ENCODE peak calls at places on chromosomes 11 and 22, in five cellular contexts. D is non-pigmented ciliary epithelial cell, X is adrenal gland, S is T-helper 2 cell, N is Karpas-422. G is an unnamed sample.

GRCh38 chr11:109371444-109372176 is 50.4 kb upstream of the C11orf87 start:
- DNase-seq in N (no peak), X (no peak), S (no peak), D (no peak), G (no peak)

GRCh38 chr11:34748036-34748435 is 127.1 kb downstream of the EHF start:
- DNase-seq in S (no peak), D (no peak), X (no peak), N (no peak), G (no peak)

GRCh38 chr11:69280994-69281393 is 13.0 kb upstream of the MYEOV start:
- DNase-seq in D (peak; percentile 42), S (no peak), N (no peak), X (no peak), G (no peak)

GRCh38 chr11:13030857-13031256 is 21.7 kb downstream of the RASSF10 start:
- DNase-seq in D (no peak), N (no peak), S (no peak), X (no peak), G (no peak)

GRCh38 chr11:17972987-17973386 is 39.9 kb downstream of the SERGEF start:
- DNase-seq in D (peak; percentile 49), X (peak; percentile 77), S (no peak), N (peak; percentile 64), G (no peak)

GRCh38 chr11:36453678-36454077 is 56.4 kb downstream of the TRAF6 start:
- DNase-seq in S (no peak), X (no peak), D (no peak), N (no peak), G (no peak)

GRCh38 chr11:11620966-11621880 is 582 bp downstream of the GALNT18 start:
- DNase-seq in N (no peak), S (peak; percentile 71), X (peak; percentile 58), D (no peak), G (no peak)

GRCh38 chr11:1847006-1847735 is 5.7 kb upstream of the LSP1 start:
- DNase-seq in N (no peak), X (no peak), S (no peak), D (no peak), G (no peak)

GRCh38 chr11:73227571-73228211 is 9.6 kb downstream of the P2RY2 start:
- DNase-seq in N (no peak), D (no peak), X (no peak), S (no peak), G (peak; percentile 97)

GRCh38 chr22:41003976-41004375 is 52.8 kb downstream of the RBX1 start:
- DNase-seq in S (no peak), N (no peak), X (no peak), D (no peak), G (no peak)

GRCh38 chr22:48357961-48358360 is 1469.7 kb downstream of the BRD1 start:
- DNase-seq in S (no peak), N (no peak), X (no peak), D (no peak), G (no peak)

GRCh38 chr11:67255864-67256263 is 10.4 kb upstream of the GRK2 start:
- DNase-seq in N (no peak), S (no peak), D (no peak), X (peak; percentile 46), G (no peak)

GRCh38 chr22:32206774-32207758 is 2.2 kb upstream of the RFPL2 start:
- DNase-seq in N (peak; percentile 71), D (no peak), X (no peak), S (peak; percentile 57), G (peak; percentile 18)

GRCh38 chr22:17243524-17243923 is 24.3 kb upstream of the ADA2 start:
- DNase-seq in N (peak; percentile 64), D (no peak), S (peak; percentile 26), X (no peak), G (no peak)

GRCh38 chr22:25153961-25154685 is 45.5 kb upstream of the CRYBB3 start:
- DNase-seq in S (no peak), X (peak; percentile 85), N (no peak), D (no peak), G (no peak)

GRCh38 chr11:59185412-59185811 is 13.5 kb downstream of the DTX4 start:
- DNase-seq in N (no peak), S (no peak), D (no peak), X (no peak), G (no peak)

GRCh38 chr11:2664886-2665746 is 34.7 kb downstream of the KCNQ1OT1 start:
- DNase-seq in D (no peak), S (no peak), N (no peak), X (peak; percentile 56), G (no peak)

GRCh38 chr11:66112640-66113098 is 42.6 kb downstream of the PACS1 start:
- DNase-seq in X (peak; percentile 71), N (peak; percentile 69), S (no peak), D (peak; percentile 59), G (no peak)

GRCh38 chr11:12380565-12381325 is 3.4 kb downstream of the PARVA start:
- DNase-seq in X (no peak), N (no peak), S (no peak), D (no peak), G (no peak)

GRCh38 chr11:44634401-44635281 is 69.2 kb downstream of the CD82 start:
- DNase-seq in X (peak; percentile 94), S (no peak), N (peak; percentile 51), D (peak; percentile 15), G (no peak)

GRCh38 chr11:65791719-65792213 is 4.9 kb downstream of the OVOL1 start:
- DNase-seq in X (no peak), N (peak; percentile 77), S (no peak), D (no peak), G (peak; percentile 82)

GRCh38 chr22:23856721-23857605 is 712 bp upstream of the SLC2A11 start:
- DNase-seq in D (no peak), X (peak; percentile 74), N (peak; percentile 77), S (no peak), G (no peak)

GRCh38 chr11:104164028-104164520 is at the start of gene PDGFD:
- DNase-seq in D (no peak), X (peak; percentile 86), S (peak; percentile 43), N (peak; percentile 99), G (peak; percentile 79)

GRCh38 chr11:93525601-93526000 is 17.6 kb downstream of the SMCO4 start:
- DNase-seq in X (peak; percentile 81), D (no peak), S (peak; percentile 78), N (no peak), G (no peak)

GRCh38 chr11:128913806-128914205 is 22.6 kb downstream of the KCNJ5 start:
- DNase-seq in N (no peak), X (no peak), D (no peak), S (no peak), G (no peak)

GRCh38 chr11:102843474-102843873 is at the start of gene MMP3:
- DNase-seq in S (no peak), D (no peak), X (no peak), N (no peak), G (no peak)

GRCh38 chr11:6505577-6506240 is 8.6 kb downstream of the DNHD1 start:
- DNase-seq in X (no peak), S (peak; percentile 53), N (peak; percentile 67), D (no peak), G (no peak)